ENCODE peak calls at places on chromosomes 13 and 19, in eight cellular contexts. X, Y, B, I, A, F, V and N are unnamed samples.

GRCh38 chr13:20116213-20116612 is 44.6 kb downstream of the GJA3 start:
- DNase-seq in X (no peak), Y (no peak), B (no peak), I (no peak), A (no peak), F (no peak), V (no peak), N (no peak)

GRCh38 chr13:113168211-113168610 is 9.8 kb downstream of the PROZ start:
- DNase-seq in X (no peak), Y (no peak), B (no peak), I (no peak), A (no peak), F (no peak), V (no peak), N (no peak)

GRCh38 chr13:98664047-98664446 is 87.1 kb upstream of the STK24 start:
- DNase-seq in X (no peak), Y (no peak), B (peak), I (no peak), A (peak), F (no peak), V (no peak), N (peak)

GRCh38 chr13:89380101-89380500 is 1708.9 kb downstream of the SLITRK5 start:
- DNase-seq in X (no peak), Y (no peak), B (no peak), I (peak), A (no peak), F (no peak), V (no peak), N (no peak)

GRCh38 chr19:32407004-32407992 is 1.7 kb downstream of the DPY19L3 start:
- DNase-seq in X (no peak), Y (no peak), B (peak), I (peak), A (peak), F (no peak), V (no peak), N (no peak)

GRCh38 chr13:85536706-85537105 is 262.5 kb downstream of the SLITRK6 start:
- DNase-seq in X (no peak), Y (no peak), B (no peak), I (no peak), A (peak), F (no peak), V (no peak), N (no peak)

GRCh38 chr19:45206328-45206727 is 27.7 kb downstream of the BLOC1S3 start:
- DNase-seq in X (no peak), Y (no peak), B (no peak), I (no peak), A (no peak), F (no peak), V (no peak), N (no peak)

GRCh38 chr19:16268676-16269319 is 55.8 kb upstream of the KLF2 start:
- DNase-seq in X (no peak), Y (no peak), B (no peak), I (no peak), A (no peak), F (no peak), V (no peak), N (no peak)

GRCh38 chr19:21566073-21566472 is 60.7 kb downstream of the ZNF429 start:
- DNase-seq in X (no peak), Y (no peak), B (no peak), I (no peak), A (no peak), F (no peak), V (no peak), N (no peak)

GRCh38 chr13:25421602-25422001 is 49.8 kb downstream of the ATP8A2 start:
- DNase-seq in X (no peak), Y (no peak), B (no peak), I (no peak), A (no peak), F (no peak), V (no peak), N (no peak)

GRCh38 chr19:18300930-18301717 is 19.7 kb upstream of the JUND start:
- DNase-seq in X (peak), Y (no peak), B (peak), I (peak), A (peak), F (no peak), V (no peak), N (no peak)

GRCh38 chr13:109096101-109096500 is 466.7 kb downstream of the MYO16 start:
- DNase-seq in X (no peak), Y (no peak), B (no peak), I (no peak), A (no peak), F (no peak), V (no peak), N (no peak)

GRCh38 chr19:35249146-35249847 is 495 bp downstream of the LSR start:
- DNase-seq in X (no peak), Y (no peak), B (no peak), I (no peak), A (no peak), F (peak), V (no peak), N (no peak)

GRCh38 chr19:56105090-56105701 is 15.9 kb downstream of the ZNF787 start:
- DNase-seq in X (peak), Y (no peak), B (peak), I (peak), A (peak), F (no peak), V (no peak), N (no peak)

GRCh38 chr19:1168877-1169791 is 4.9 kb downstream of the SBNO2 start:
- DNase-seq in X (no peak), Y (no peak), B (peak), I (peak), A (peak), F (no peak), V (no peak), N (no peak)

GRCh38 chr13:71645467-71645866 is 221.5 kb downstream of the DACH1 start:
- DNase-seq in X (no peak), Y (no peak), B (no peak), I (no peak), A (no peak), F (no peak), V (no peak), N (no peak)

GRCh38 chr13:111051656-111052232 is 63.4 kb upstream of the ARHGEF7 start:
- DNase-seq in X (no peak), Y (no peak), B (no peak), I (no peak), A (no peak), F (no peak), V (no peak), N (no peak)

GRCh38 chr19:18385359-18385674 is 641 bp upstream of the GDF15 start:
- DNase-seq in X (no peak), Y (no peak), B (no peak), I (no peak), A (no peak), F (no peak), V (no peak), N (no peak)

GRCh38 chr13:50850445-50850844 is 7.0 kb upstream of the DLEU7 start:
- DNase-seq in X (no peak), Y (no peak), B (no peak), I (no peak), A (no peak), F (no peak), V (no peak), N (no peak)

GRCh38 chr19:8255426-8256125 is 46.4 kb downstream of the CERS4 start:
- DNase-seq in X (no peak), Y (no peak), B (no peak), I (no peak), A (no peak), F (no peak), V (no peak), N (no peak)

GRCh38 chr19:47097396-47098217 is 16.0 kb downstream of the ZC3H4 start:
- DNase-seq in X (peak), Y (no peak), B (no peak), I (peak), A (no peak), F (no peak), V (no peak), N (no peak)

GRCh38 chr13:56299650-56300049 is 841.1 kb upstream of the PRR20A start:
- DNase-seq in X (no peak), Y (no peak), B (no peak), I (no peak), A (no peak), F (no peak), V (no peak), N (no peak)

GRCh38 chr13:46303743-46304385 is 83.2 kb downstream of the RUBCNL start:
- DNase-seq in X (no peak), Y (no peak), B (no peak), I (no peak), A (no peak), F (no peak), V (no peak), N (no peak)

GRCh38 chr13:73580868-73581267 is 522.1 kb downstream of the KLF5 start:
- DNase-seq in X (no peak), Y (no peak), B (no peak), I (no peak), A (no peak), F (no peak), V (no peak), N (no peak)

GRCh38 chr13:30832377-30832776 is 73.7 kb upstream of the MEDAG start:
- DNase-seq in X (no peak), Y (no peak), B (no peak), I (no peak), A (no peak), F (no peak), V (no peak), N (no peak)

GRCh38 chr13:74768521-74769090 is 634.4 kb upstream of the KLF12 start:
- DNase-seq in X (no peak), Y (no peak), B (no peak), I (no peak), A (no peak), F (no peak), V (no peak), N (peak)

GRCh38 chr13:113407531-113408393 is 43.8 kb upstream of the GRTP1 start:
- DNase-seq in X (no peak), Y (no peak), B (no peak), I (no peak), A (no peak), F (no peak), V (no peak), N (no peak)

GRCh38 chr13:96229356-96229755 is 139.4 kb downstream of the HS6ST3 start:
- DNase-seq in X (no peak), Y (no peak), B (no peak), I (no peak), A (no peak), F (peak), V (no peak), N (no peak)

GRCh38 chr19:4090351-4091220 is 23.9 kb upstream of the ZBTB7A start:
- DNase-seq in X (no peak), Y (no peak), B (no peak), I (no peak), A (no peak), F (no peak), V (no peak), N (no peak)

GRCh38 chr19:41893899-41894298 is 10.9 kb downstream of the ARHGEF1 start:
- DNase-seq in X (no peak), Y (no peak), B (no peak), I (no peak), A (peak), F (peak), V (no peak), N (no peak)
- TF ChIP-seq CTCF in X (no peak), Y (peak), B (no peak), I (no peak), A (peak), F (peak), V (peak), N (peak)

GRCh38 chr19:19461671-19462622 is 53.4 kb downstream of the TSSK6 start:
- DNase-seq in X (no peak), Y (no peak), B (no peak), I (peak), A (no peak), F (no peak), V (no peak), N (no peak)
- H3K4me3 ChIP-seq in X (peak), Y (no peak), B (no peak), I (peak), A (no peak), F (no peak), V (no peak), N (no peak)

GRCh38 chr13:39786091-39786490 is 130.6 kb downstream of the COG6 start:
- DNase-seq in X (no peak), Y (no peak), B (no peak), I (no peak), A (no peak), F (no peak), V (no peak), N (no peak)

GRCh38 chr13:39784347-39784746 is 128.9 kb downstream of the COG6 start:
- DNase-seq in X (no peak), Y (no peak), B (peak), I (no peak), A (peak), F (no peak), V (no peak), N (no peak)

GRCh38 chr13:39779337-39780270 is 124.1 kb downstream of the COG6 start:
- DNase-seq in X (peak), Y (no peak), B (peak), I (no peak), A (peak), F (no peak), V (no peak), N (no peak)

GRCh38 chr13:39781381-39781780 is 125.9 kb downstream of the COG6 start:
- DNase-seq in X (no peak), Y (no peak), B (no peak), I (no peak), A (no peak), F (no peak), V (no peak), N (no peak)

GRCh38 chr13:39783051-39783450 is 127.6 kb downstream of the COG6 start:
- DNase-seq in X (no peak), Y (no peak), B (no peak), I (no peak), A (no peak), F (peak), V (no peak), N (no peak)
- TF ChIP-seq CTCF in X (no peak), Y (no peak), B (no peak), I (no peak), A (no peak), F (peak), V (no peak), N (peak)

GRCh38 chr19:5828661-5829566 is 10.6 kb downstream of the FUT6 start:
- DNase-seq in X (no peak), Y (no peak), B (no peak), I (peak), A (no peak), F (peak), V (no peak), N (no peak)

GRCh38 chr19:5829567-5830315 is 9.8 kb downstream of the FUT6 start:
- DNase-seq in X (no peak), Y (no peak), B (no peak), I (no peak), A (no peak), F (no peak), V (no peak), N (no peak)

GRCh38 chr19:5827342-5827890 is 12.1 kb downstream of the FUT6 start:
- DNase-seq in X (no peak), Y (no peak), B (no peak), I (no peak), A (no peak), F (no peak), V (no peak), N (no peak)

GRCh38 chr19:5826531-5827341 is 12.8 kb downstream of the FUT6 start:
- DNase-seq in X (no peak), Y (no peak), B (peak), I (peak), A (no peak), F (peak), V (no peak), N (no peak)

DNA sequence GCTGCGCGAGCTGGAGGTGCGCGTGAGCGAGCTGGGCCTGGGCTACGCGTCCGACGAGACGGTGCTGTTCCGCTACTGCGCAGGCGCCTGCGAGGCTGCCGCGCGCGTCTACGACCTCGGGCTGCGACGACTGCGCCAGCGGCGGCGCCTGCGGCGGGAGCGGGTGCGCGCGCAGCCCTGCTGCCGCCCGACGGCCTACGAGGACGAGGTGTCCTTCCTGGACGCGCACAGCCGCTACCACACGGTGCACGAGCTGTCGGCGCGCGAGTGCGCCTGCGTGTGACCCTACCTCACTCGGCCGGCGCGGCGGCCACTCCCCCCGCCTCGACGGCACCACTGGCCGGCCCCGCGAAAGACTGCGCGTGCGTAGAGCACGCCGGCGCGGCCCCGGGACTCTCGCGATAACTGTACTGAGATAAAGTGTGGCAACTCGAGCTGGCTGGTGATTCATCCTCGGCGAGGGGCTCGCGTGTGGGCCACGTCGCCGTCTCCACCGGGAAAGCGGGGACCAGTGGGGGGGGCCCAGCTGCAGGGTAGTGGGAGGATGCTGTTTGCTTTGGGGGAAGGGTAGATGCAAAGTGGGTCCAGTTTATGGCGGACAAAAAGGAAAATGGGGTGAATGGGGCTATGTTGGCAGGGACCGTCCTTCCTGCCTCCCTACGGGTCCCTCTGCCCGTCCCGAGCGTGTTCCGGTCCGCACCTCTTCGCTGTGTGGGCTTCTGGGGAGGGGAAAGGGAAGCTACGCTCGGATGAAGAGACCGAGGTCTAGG is 11.4 kb downstream of the FUT6 start:
- DNase-seq in X (peak), Y (peak), B (peak), I (peak), A (peak), F (peak), V (peak), N (peak)
- H3K4me3 ChIP-seq in X (peak), Y (peak), B (peak), I (peak), A (peak), F (peak), V (peak), N (peak)

GRCh38 chr19:15251749-15252397 is 19.6 kb upstream of the EPHX3 start:
- DNase-seq in X (peak), Y (peak), B (peak), I (peak), A (peak), F (no peak), V (peak), N (peak)
- TF ChIP-seq CTCF in X (peak), Y (peak), B (peak), I (no peak), A (peak), F (no peak), V (peak), N (peak)

GRCh38 chr13:26475176-26476110 is 82.0 kb upstream of the WASF3 start:
- DNase-seq in X (no peak), Y (no peak), B (no peak), I (no peak), A (no peak), F (no peak), V (no peak), N (no peak)
- H3K4me3 ChIP-seq in X (no peak), Y (no peak), B (no peak), I (no peak), A (no peak), F (no peak), V (no peak), N (no peak)

DNA sequence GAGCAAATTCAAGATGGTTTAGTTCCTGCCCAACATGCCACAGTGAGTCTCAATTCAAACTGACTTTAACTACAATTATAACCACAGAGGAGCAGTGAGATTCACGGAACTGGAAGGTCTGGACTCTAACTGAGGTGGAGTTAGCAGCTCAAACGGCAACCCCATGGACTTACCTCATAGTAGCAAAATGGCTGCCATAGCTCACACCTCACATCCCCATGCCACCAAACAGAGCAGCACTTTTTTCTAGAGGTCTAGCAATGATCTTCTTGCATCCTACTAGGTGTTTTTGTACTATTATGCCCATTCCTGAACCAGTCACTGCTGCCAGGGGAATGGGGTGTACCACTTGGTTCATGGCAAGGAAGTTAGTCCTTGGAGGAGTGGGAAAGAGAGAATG is 87.7 kb downstream of the ZNF536 start:
- DNase-seq in X (no peak), Y (no peak), B (no peak), I (no peak), A (no peak), F (no peak), V (no peak), N (no peak)
- TF ChIP-seq CTCF in X (no peak), Y (no peak), B (no peak), I (no peak), A (no peak), F (no peak), V (no peak), N (no peak)

GRCh38 chr19:10430505-10431253 is 10.3 kb downstream of the PDE4A start:
- DNase-seq in X (no peak), Y (no peak), B (peak), I (peak), A (peak), F (no peak), V (no peak), N (no peak)

GRCh38 chr19:10431254-10431942 is 11.1 kb downstream of the PDE4A start:
- DNase-seq in X (no peak), Y (no peak), B (peak), I (peak), A (no peak), F (no peak), V (no peak), N (no peak)

GRCh38 chr19:10431943-10432735 is 11.8 kb downstream of the PDE4A start:
- DNase-seq in X (peak), Y (no peak), B (peak), I (peak), A (no peak), F (no peak), V (no peak), N (no peak)

GRCh38 chr19:10432736-10433130 is 12.4 kb downstream of the PDE4A start:
- DNase-seq in X (no peak), Y (no peak), B (no peak), I (peak), A (no peak), F (no peak), V (no peak), N (no peak)

GRCh38 chr19:10433131-10433536 is 12.8 kb downstream of the PDE4A start:
- DNase-seq in X (no peak), Y (no peak), B (no peak), I (peak), A (no peak), F (no peak), V (no peak), N (no peak)
- H3K4me3 ChIP-seq in X (no peak), Y (no peak), B (peak), I (peak), A (no peak), F (no peak), V (no peak), N (no peak)

DNA sequence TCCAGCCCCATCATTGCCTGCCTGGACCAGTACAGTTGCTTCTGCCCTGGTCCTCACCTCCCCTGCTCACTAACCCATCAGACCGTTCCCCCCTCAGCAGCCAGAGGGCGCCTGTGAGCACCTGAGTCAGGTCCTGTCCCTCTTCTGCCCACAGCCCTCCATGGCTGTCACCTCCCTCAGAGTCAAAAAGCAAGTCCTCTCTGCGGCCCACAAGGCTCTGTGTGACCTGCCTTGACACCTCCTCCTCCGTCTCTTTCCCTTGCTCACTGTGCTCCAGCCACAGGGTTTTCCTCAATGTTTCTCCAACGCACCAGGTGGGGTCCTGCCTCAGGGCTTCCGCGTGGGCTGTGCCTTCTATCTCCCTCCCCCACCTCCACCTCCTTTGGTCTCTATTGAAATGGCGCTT is 29.4 kb upstream of the PTPRS start:
- DNase-seq in X (no peak), Y (no peak), B (no peak), I (peak), A (no peak), F (peak), V (no peak), N (no peak)
- TF ChIP-seq CTCF in X (peak), Y (peak), B (peak), I (no peak), A (peak), F (peak), V (peak), N (peak)